ENCODE peak calls at places on chromosome 2, in six cellular contexts. One of them, this sample, is unnamed.

GRCh38 chr2:189896809-189897208 is 112.6 kb downstream of the PMS1 start:
- DNase-seq in dorsolateral prefrontal cortex: no peak
- DNase-seq in activated CD8-positive, alpha-beta T cell treated with anti-CD3 and anti-CD28 coated beads for 36 hours: no peak
- DNase-seq in amniotic stem cell: no peak
- DNase-seq in T follicular helper cell: no peak
- DNase-seq in HFF-Myc: no peak
- DNase-seq in this sample: peak

GRCh38 chr2:44836174-44836573 is 105.3 kb upstream of the SIX3 start:
- DNase-seq in dorsolateral prefrontal cortex: no peak
- DNase-seq in activated CD8-positive, alpha-beta T cell treated with anti-CD3 and anti-CD28 coated beads for 36 hours: peak
- DNase-seq in amniotic stem cell: no peak
- DNase-seq in T follicular helper cell: no peak
- DNase-seq in HFF-Myc: no peak
- DNase-seq in this sample: no peak

GRCh38 chr2:207110310-207110709 is 55.4 kb downstream of the KLF7 start:
- DNase-seq in dorsolateral prefrontal cortex: no peak
- DNase-seq in activated CD8-positive, alpha-beta T cell treated with anti-CD3 and anti-CD28 coated beads for 36 hours: no peak
- DNase-seq in amniotic stem cell: no peak
- DNase-seq in T follicular helper cell: no peak
- DNase-seq in HFF-Myc: no peak
- DNase-seq in this sample: no peak

GRCh38 chr2:45000921-45001628 is 8.2 kb downstream of the SIX2 start:
- DNase-seq in dorsolateral prefrontal cortex: no peak
- DNase-seq in activated CD8-positive, alpha-beta T cell treated with anti-CD3 and anti-CD28 coated beads for 36 hours: no peak
- DNase-seq in amniotic stem cell: no peak
- DNase-seq in T follicular helper cell: no peak
- DNase-seq in HFF-Myc: no peak
- DNase-seq in this sample: no peak

GRCh38 chr2:73268368-73268830 is 15.9 kb downstream of the FBXO41 start:
- DNase-seq in dorsolateral prefrontal cortex: no peak
- DNase-seq in activated CD8-positive, alpha-beta T cell treated with anti-CD3 and anti-CD28 coated beads for 36 hours: no peak
- DNase-seq in amniotic stem cell: no peak
- DNase-seq in T follicular helper cell: no peak
- DNase-seq in HFF-Myc: no peak
- DNase-seq in this sample: no peak

GRCh38 chr2:238497610-238498005 is 70.9 kb downstream of the ASB1 start:
- DNase-seq in dorsolateral prefrontal cortex: no peak
- DNase-seq in activated CD8-positive, alpha-beta T cell treated with anti-CD3 and anti-CD28 coated beads for 36 hours: no peak
- DNase-seq in amniotic stem cell: no peak
- DNase-seq in T follicular helper cell: no peak
- DNase-seq in HFF-Myc: no peak
- DNase-seq in this sample: no peak

GRCh38 chr2:143452817-143453462 is 323.7 kb downstream of the ARHGAP15 start:
- DNase-seq in dorsolateral prefrontal cortex: no peak
- DNase-seq in activated CD8-positive, alpha-beta T cell treated with anti-CD3 and anti-CD28 coated beads for 36 hours: peak
- DNase-seq in amniotic stem cell: no peak
- DNase-seq in T follicular helper cell: peak
- DNase-seq in HFF-Myc: no peak
- DNase-seq in this sample: no peak

GRCh38 chr2:37387143-37387835 is 42.9 kb downstream of the QPCT start:
- DNase-seq in dorsolateral prefrontal cortex: no peak
- DNase-seq in activated CD8-positive, alpha-beta T cell treated with anti-CD3 and anti-CD28 coated beads for 36 hours: no peak
- DNase-seq in amniotic stem cell: no peak
- DNase-seq in T follicular helper cell: no peak
- DNase-seq in HFF-Myc: no peak
- DNase-seq in this sample: no peak

GRCh38 chr2:176385838-176386237 is 116.6 kb downstream of the MTX2 start:
- DNase-seq in dorsolateral prefrontal cortex: no peak
- DNase-seq in activated CD8-positive, alpha-beta T cell treated with anti-CD3 and anti-CD28 coated beads for 36 hours: no peak
- DNase-seq in amniotic stem cell: no peak
- DNase-seq in T follicular helper cell: no peak
- DNase-seq in HFF-Myc: no peak
- DNase-seq in this sample: peak

GRCh38 chr2:205617905-205618304 is 64.4 kb upstream of the NRP2 start:
- DNase-seq in dorsolateral prefrontal cortex: no peak
- DNase-seq in activated CD8-positive, alpha-beta T cell treated with anti-CD3 and anti-CD28 coated beads for 36 hours: no peak
- DNase-seq in amniotic stem cell: no peak
- DNase-seq in T follicular helper cell: no peak
- DNase-seq in HFF-Myc: no peak
- DNase-seq in this sample: no peak

GRCh38 chr2:173130521-173131467 is 55.1 kb downstream of the MAP3K20 start:
- DNase-seq in dorsolateral prefrontal cortex: no peak
- DNase-seq in activated CD8-positive, alpha-beta T cell treated with anti-CD3 and anti-CD28 coated beads for 36 hours: no peak
- DNase-seq in amniotic stem cell: no peak
- DNase-seq in T follicular helper cell: no peak
- DNase-seq in HFF-Myc: no peak
- DNase-seq in this sample: peak

GRCh38 chr2:206443735-206444527 is 599 bp downstream of the ADAM23 start:
- DNase-seq in dorsolateral prefrontal cortex: peak
- DNase-seq in activated CD8-positive, alpha-beta T cell treated with anti-CD3 and anti-CD28 coated beads for 36 hours: peak
- DNase-seq in amniotic stem cell: no peak
- DNase-seq in T follicular helper cell: no peak
- DNase-seq in HFF-Myc: no peak
- DNase-seq in this sample: no peak

GRCh38 chr2:61151434-61151833 is 10.6 kb upstream of the C2orf74 start:
- DNase-seq in dorsolateral prefrontal cortex: no peak
- DNase-seq in activated CD8-positive, alpha-beta T cell treated with anti-CD3 and anti-CD28 coated beads for 36 hours: no peak
- DNase-seq in amniotic stem cell: no peak
- DNase-seq in T follicular helper cell: no peak
- DNase-seq in HFF-Myc: peak
- DNase-seq in this sample: no peak

GRCh38 chr2:71552356-71552755 is 99.0 kb downstream of the DYSF start:
- DNase-seq in dorsolateral prefrontal cortex: no peak
- DNase-seq in activated CD8-positive, alpha-beta T cell treated with anti-CD3 and anti-CD28 coated beads for 36 hours: no peak
- DNase-seq in amniotic stem cell: no peak
- DNase-seq in T follicular helper cell: no peak
- DNase-seq in HFF-Myc: no peak
- DNase-seq in this sample: no peak

GRCh38 chr2:174606336-174606735 is 8.7 kb upstream of the WIPF1 start:
- DNase-seq in dorsolateral prefrontal cortex: no peak
- DNase-seq in activated CD8-positive, alpha-beta T cell treated with anti-CD3 and anti-CD28 coated beads for 36 hours: peak
- DNase-seq in amniotic stem cell: no peak
- DNase-seq in T follicular helper cell: no peak
- DNase-seq in HFF-Myc: peak
- DNase-seq in this sample: no peak

GRCh38 chr2:231399853-231400667 is 4.5 kb downstream of the B3GNT7 start:
- DNase-seq in dorsolateral prefrontal cortex: no peak
- DNase-seq in activated CD8-positive, alpha-beta T cell treated with anti-CD3 and anti-CD28 coated beads for 36 hours: no peak
- DNase-seq in amniotic stem cell: no peak
- DNase-seq in T follicular helper cell: no peak
- DNase-seq in HFF-Myc: no peak
- DNase-seq in this sample: peak

GRCh38 chr2:84271987-84272386 is 187.1 kb downstream of the SUCLG1 start:
- DNase-seq in dorsolateral prefrontal cortex: no peak
- DNase-seq in activated CD8-positive, alpha-beta T cell treated with anti-CD3 and anti-CD28 coated beads for 36 hours: no peak
- DNase-seq in amniotic stem cell: no peak
- DNase-seq in T follicular helper cell: no peak
- DNase-seq in HFF-Myc: no peak
- DNase-seq in this sample: no peak

GRCh38 chr2:23293756-23294155 is 91.2 kb upstream of the KLHL29 start:
- DNase-seq in dorsolateral prefrontal cortex: no peak
- DNase-seq in activated CD8-positive, alpha-beta T cell treated with anti-CD3 and anti-CD28 coated beads for 36 hours: no peak
- DNase-seq in amniotic stem cell: no peak
- DNase-seq in T follicular helper cell: no peak
- DNase-seq in HFF-Myc: no peak
- DNase-seq in this sample: no peak

GRCh38 chr2:216761809-216762208 is 66.5 kb upstream of the IGFBP5 start:
- DNase-seq in dorsolateral prefrontal cortex: no peak
- DNase-seq in activated CD8-positive, alpha-beta T cell treated with anti-CD3 and anti-CD28 coated beads for 36 hours: no peak
- DNase-seq in amniotic stem cell: no peak
- DNase-seq in T follicular helper cell: no peak
- DNase-seq in HFF-Myc: no peak
- DNase-seq in this sample: no peak

GRCh38 chr2:197839327-197839726 is 34.9 kb downstream of the PLCL1 start:
- DNase-seq in dorsolateral prefrontal cortex: no peak
- DNase-seq in activated CD8-positive, alpha-beta T cell treated with anti-CD3 and anti-CD28 coated beads for 36 hours: no peak
- DNase-seq in amniotic stem cell: no peak
- DNase-seq in T follicular helper cell: no peak
- DNase-seq in HFF-Myc: no peak
- DNase-seq in this sample: no peak

GRCh38 chr2:219868635-219869034 is 241.2 kb downstream of the SLC4A3 start:
- DNase-seq in dorsolateral prefrontal cortex: no peak
- DNase-seq in activated CD8-positive, alpha-beta T cell treated with anti-CD3 and anti-CD28 coated beads for 36 hours: no peak
- DNase-seq in amniotic stem cell: no peak
- DNase-seq in T follicular helper cell: no peak
- DNase-seq in HFF-Myc: no peak
- DNase-seq in this sample: no peak

GRCh38 chr2:45120546-45120945 is 111.3 kb upstream of the SIX2 start:
- DNase-seq in dorsolateral prefrontal cortex: no peak
- DNase-seq in activated CD8-positive, alpha-beta T cell treated with anti-CD3 and anti-CD28 coated beads for 36 hours: no peak
- DNase-seq in amniotic stem cell: no peak
- DNase-seq in T follicular helper cell: no peak
- DNase-seq in HFF-Myc: no peak
- DNase-seq in this sample: no peak

GRCh38 chr2:25698752-25699151 is 25.4 kb upstream of the DTNB start:
- DNase-seq in dorsolateral prefrontal cortex: no peak
- DNase-seq in activated CD8-positive, alpha-beta T cell treated with anti-CD3 and anti-CD28 coated beads for 36 hours: no peak
- DNase-seq in amniotic stem cell: no peak
- DNase-seq in T follicular helper cell: no peak
- DNase-seq in HFF-Myc: no peak
- DNase-seq in this sample: no peak

GRCh38 chr2:28662468-28663095 is 89.0 kb upstream of the PPP1CB start:
- DNase-seq in dorsolateral prefrontal cortex: no peak
- DNase-seq in activated CD8-positive, alpha-beta T cell treated with anti-CD3 and anti-CD28 coated beads for 36 hours: no peak
- DNase-seq in amniotic stem cell: no peak
- DNase-seq in T follicular helper cell: no peak
- DNase-seq in HFF-Myc: no peak
- DNase-seq in this sample: no peak

GRCh38 chr2:216112926-216113325 is 3.8 kb downstream of the XRCC5 start:
- DNase-seq in dorsolateral prefrontal cortex: no peak
- DNase-seq in activated CD8-positive, alpha-beta T cell treated with anti-CD3 and anti-CD28 coated beads for 36 hours: no peak
- DNase-seq in amniotic stem cell: no peak
- DNase-seq in T follicular helper cell: no peak
- DNase-seq in HFF-Myc: no peak
- DNase-seq in this sample: no peak

GRCh38 chr2:212294816-212295215 is 243.8 kb downstream of the ERBB4 start:
- DNase-seq in dorsolateral prefrontal cortex: peak
- DNase-seq in activated CD8-positive, alpha-beta T cell treated with anti-CD3 and anti-CD28 coated beads for 36 hours: no peak
- DNase-seq in amniotic stem cell: no peak
- DNase-seq in T follicular helper cell: no peak
- DNase-seq in HFF-Myc: no peak
- DNase-seq in this sample: no peak

GRCh38 chr2:126890962-126891450 is 7.7 kb upstream of the TEX51 start:
- DNase-seq in dorsolateral prefrontal cortex: no peak
- DNase-seq in activated CD8-positive, alpha-beta T cell treated with anti-CD3 and anti-CD28 coated beads for 36 hours: no peak
- DNase-seq in amniotic stem cell: no peak
- DNase-seq in T follicular helper cell: no peak
- DNase-seq in HFF-Myc: no peak
- DNase-seq in this sample: no peak